ENCODE peak calls at places on chromosome 14, in ten cellular contexts. E, X, A, H, Z, S, Y, U, F and D are unnamed samples.

GRCh38 chr14:102125546-102125945 is 14.2 kb upstream of the WDR20 start:
- DNase-seq in E (no peak), X (no peak), A (no peak), H (no peak), Z (no peak), S (no peak), Y (no peak), U (no peak), F (no peak), D (no peak)

GRCh38 chr14:106268013-106268727 is 741.8 kb downstream of the TMEM121 start:
- DNase-seq in E (no peak), X (peak), A (no peak), H (no peak), Z (peak), S (no peak), Y (no peak), U (peak), F (no peak), D (peak)

GRCh38 chr14:104731249-104731924 is 7.4 kb downstream of the ADSS1 start:
- DNase-seq in E (peak), X (peak), A (no peak), H (no peak), Z (no peak), S (no peak), Y (no peak), U (peak), F (no peak), D (no peak)

GRCh38 chr14:42002139-42002538 is 395.5 kb downstream of the LRFN5 start:
- DNase-seq in E (no peak), X (no peak), A (no peak), H (peak), Z (no peak), S (no peak), Y (no peak), U (no peak), F (no peak), D (no peak)

GRCh38 chr14:71521736-71522135 is 410.5 kb upstream of the RGS6 start:
- DNase-seq in E (no peak), X (peak), A (no peak), H (no peak), Z (no peak), S (no peak), Y (no peak), U (no peak), F (no peak), D (no peak)

GRCh38 chr14:103124501-103125001 is 1.3 kb downstream of the TNFAIP2 start:
- DNase-seq in E (no peak), X (no peak), A (peak), H (no peak), Z (no peak), S (no peak), Y (no peak), U (no peak), F (no peak), D (no peak)

GRCh38 chr14:101333335-101334280 is 227.7 kb upstream of the DIO3 start:
- DNase-seq in E (no peak), X (no peak), A (no peak), H (no peak), Z (no peak), S (no peak), Y (no peak), U (no peak), F (no peak), D (no peak)

GRCh38 chr14:47490766-47491165 is 184.6 kb downstream of the MDGA2 start:
- DNase-seq in E (no peak), X (no peak), A (no peak), H (no peak), Z (no peak), S (no peak), Y (no peak), U (no peak), F (no peak), D (no peak)

GRCh38 chr14:96121660-96122395 is 82.7 kb downstream of the C14orf132 start:
- DNase-seq in E (no peak), X (no peak), A (no peak), H (peak), Z (no peak), S (no peak), Y (no peak), U (no peak), F (peak), D (no peak)

GRCh38 chr14:64502476-64503183 is 1.0 kb downstream of the ZBTB25 start:
- DNase-seq in E (no peak), X (peak), A (no peak), H (no peak), Z (peak), S (peak), Y (no peak), U (peak), F (peak), D (peak)

GRCh38 chr14:37150414-37150813 is 22.0 kb downstream of the SLC25A21 start:
- DNase-seq in E (peak), X (peak), A (no peak), H (peak), Z (no peak), S (no peak), Y (peak), U (peak), F (peak), D (no peak)

GRCh38 chr14:58861546-58861945 is 223.8 kb downstream of the DACT1 start:
- DNase-seq in E (no peak), X (no peak), A (no peak), H (no peak), Z (no peak), S (no peak), Y (no peak), U (no peak), F (no peak), D (no peak)

GRCh38 chr14:105123981-105124836 is 44.4 kb downstream of the JAG2 start:
- DNase-seq in E (no peak), X (no peak), A (no peak), H (no peak), Z (no peak), S (no peak), Y (no peak), U (no peak), F (no peak), D (peak)

GRCh38 chr14:61608245-61609142 is 86.8 kb upstream of the HIF1A start:
- DNase-seq in E (no peak), X (peak), A (no peak), H (no peak), Z (no peak), S (no peak), Y (no peak), U (no peak), F (no peak), D (no peak)

GRCh38 chr14:106094654-106095189 is 568.3 kb downstream of the TMEM121 start:
- DNase-seq in E (peak), X (peak), A (no peak), H (no peak), Z (peak), S (no peak), Y (peak), U (no peak), F (no peak), D (peak)

GRCh38 chr14:90554341-90554740 is 157.5 kb downstream of the CALM1 start:
- DNase-seq in E (no peak), X (peak), A (peak), H (no peak), Z (no peak), S (peak), Y (no peak), U (no peak), F (no peak), D (no peak)

GRCh38 chr14:101442451-101442850 is 118.8 kb upstream of the DIO3 start:
- DNase-seq in E (no peak), X (no peak), A (no peak), H (no peak), Z (peak), S (no peak), Y (no peak), U (peak), F (no peak), D (no peak)

GRCh38 chr14:99681101-99681831 is 2.8 kb upstream of the CYP46A1 start:
- DNase-seq in E (no peak), X (no peak), A (no peak), H (no peak), Z (no peak), S (no peak), Y (no peak), U (no peak), F (no peak), D (no peak)